ENCODE peak calls at places on chromosomes 12 and 14, in ten cellular contexts. V is H54, L is NCI-H1092, B is NCI-H1105, Z is AG04450, C is NCI-H345, Q is H7, U is anterior cingulate cortex, F is fibroblast of lung, N is psoas muscle. I is an unnamed sample.

GRCh38 chr12:48002179-48002601 is 2.1 kb downstream of the COL2A1 start:
- DNase-seq in V (no peak), L (peak), B (peak), Z (no peak), C (no peak), Q (peak), U (no peak), F (no peak), N (no peak), I (no peak)

GRCh38 chr12:124764870-124765570 is 98.6 kb downstream of the SCARB1 start:
- DNase-seq in V (no peak), L (no peak), B (no peak), Z (peak), C (no peak), Q (no peak), U (no peak), F (peak), N (no peak), I (no peak)

GRCh38 chr12:77189463-77189862 is 124.1 kb upstream of the E2F7 start:
- DNase-seq in V (no peak), L (no peak), B (no peak), Z (peak), C (no peak), Q (no peak), U (no peak), F (peak), N (no peak), I (no peak)

GRCh38 chr12:122886851-122887816 is 8.8 kb downstream of the VPS37B start:
- DNase-seq in V (peak), L (no peak), B (no peak), Z (no peak), C (no peak), Q (no peak), U (no peak), F (no peak), N (no peak), I (no peak)

GRCh38 chr14:101731187-101732080 is 30.1 kb upstream of the PPP2R5C start:
- DNase-seq in V (peak), L (peak), B (peak), Z (no peak), C (peak), Q (peak), U (no peak), F (peak), N (no peak), I (peak)

GRCh38 chr12:59651230-59651920 is 55.5 kb downstream of the SLC16A7 start:
- DNase-seq in V (no peak), L (no peak), B (no peak), Z (no peak), C (no peak), Q (no peak), U (no peak), F (peak), N (no peak), I (no peak)

GRCh38 chr14:95614335-95614734 is 71.9 kb upstream of the TCL1B start:
- DNase-seq in V (no peak), L (no peak), B (no peak), Z (no peak), C (peak), Q (no peak), U (no peak), F (no peak), N (no peak), I (peak)

GRCh38 chr12:56234746-56235436 is 5.0 kb downstream of the SLC39A5 start:
- DNase-seq in V (no peak), L (no peak), B (no peak), Z (no peak), C (no peak), Q (peak), U (no peak), F (no peak), N (no peak), I (no peak)

GRCh38 chr12:88703790-88704189 is 123.5 kb upstream of the KITLG start:
- DNase-seq in V (no peak), L (no peak), B (no peak), Z (no peak), C (no peak), Q (no peak), U (no peak), F (peak), N (no peak), I (no peak)

GRCh38 chr14:49405291-49405690 is 180.9 kb downstream of the RPS29 start:
- DNase-seq in V (no peak), L (no peak), B (no peak), Z (peak), C (no peak), Q (no peak), U (no peak), F (peak), N (no peak), I (no peak)

GRCh38 chr14:64715146-64715627 is 11.0 kb downstream of the PLEKHG3 start:
- DNase-seq in V (no peak), L (no peak), B (no peak), Z (no peak), C (no peak), Q (peak), U (no peak), F (no peak), N (no peak), I (peak)

GRCh38 chr12:52298677-52299076 is 7.3 kb upstream of the KRT81 start:
- DNase-seq in V (no peak), L (no peak), B (no peak), Z (no peak), C (no peak), Q (no peak), U (no peak), F (no peak), N (no peak), I (no peak)

GRCh38 chr12:131608740-131609665 is 101.9 kb upstream of the SFSWAP start:
- DNase-seq in V (peak), L (peak), B (no peak), Z (no peak), C (peak), Q (peak), U (peak), F (peak), N (peak), I (peak)

GRCh38 chr14:54364555-54365415 is 32.0 kb upstream of the CDKN3 start:
- DNase-seq in V (no peak), L (no peak), B (no peak), Z (no peak), C (no peak), Q (no peak), U (no peak), F (peak), N (peak), I (peak)

GRCh38 chr14:77457115-77457521 is 283 bp downstream of the VIPAS39 start:
- DNase-seq in V (peak), L (no peak), B (peak), Z (no peak), C (peak), Q (no peak), U (no peak), F (no peak), N (no peak), I (peak)